ENCODE peak calls at places on chromosomes 13 and 19, in ten cellular contexts. J is GM12865, Y is adrenal gland, T is HepG2, R is neural progenitor cell, U is psoas muscle, O is body of pancreas, C is uterus, B is astrocyte of the spinal cord, F is hepatocyte. Q is an unnamed sample.
A peak's percentile ranks its signal among the peaks of the same experiment; 100 is the strongest.

GRCh38 chr13:78238911-78239310 is 320.3 kb upstream of the EDNRB start:
- DNase-seq in J (no peak), Y (no peak), T (no peak), R (no peak), U (no peak), O (no peak), C (no peak), B (no peak), F (no peak), Q (peak; percentile 17)

GRCh38 chr13:39955560-39955959 is 300.1 kb downstream of the COG6 start:
- DNase-seq in J (peak; percentile 70), Y (no peak), T (no peak), R (no peak), U (no peak), O (no peak), C (no peak), B (no peak), F (no peak), Q (no peak)

GRCh38 chr13:111058796-111059506 is 56.2 kb upstream of the ARHGEF7 start:
- DNase-seq in J (no peak), Y (no peak), T (no peak), R (no peak), U (no peak), O (no peak), C (no peak), B (no peak), F (no peak), Q (no peak)

GRCh38 chr19:22945560-22945959 is 57.4 kb downstream of the ZNF728 start:
- DNase-seq in J (peak; percentile 36), Y (no peak), T (no peak), R (peak; percentile 33), U (no peak), O (no peak), C (no peak), B (peak; percentile 16), F (no peak), Q (peak; percentile 24)

GRCh38 chr19:17999685-18000479 is 8.1 kb upstream of the ARRDC2 start:
- DNase-seq in J (no peak), Y (no peak), T (no peak), R (no peak), U (no peak), O (no peak), C (no peak), B (no peak), F (no peak), Q (no peak)

GRCh38 chr13:38401276-38401675 is 51.6 kb downstream of the UFM1 start:
- DNase-seq in J (no peak), Y (no peak), T (no peak), R (no peak), U (no peak), O (no peak), C (no peak), B (no peak), F (no peak), Q (no peak)

GRCh38 chr13:78675112-78675511 is 16.2 kb upstream of the OBI1 start:
- DNase-seq in J (no peak), Y (no peak), T (no peak), R (no peak), U (no peak), O (no peak), C (no peak), B (no peak), F (no peak), Q (no peak)

GRCh38 chr13:36712785-36713184 is 39.0 kb downstream of the SERTM1 start:
- DNase-seq in J (no peak), Y (no peak), T (no peak), R (no peak), U (no peak), O (no peak), C (peak; percentile 63), B (peak; percentile 88), F (peak; percentile 24), Q (peak; percentile 53)

GRCh38 chr13:91247768-91248167 is 99.7 kb upstream of the MIR17HG start:
- DNase-seq in J (no peak), Y (no peak), T (no peak), R (no peak), U (no peak), O (no peak), C (no peak), B (peak; percentile 27), F (no peak), Q (peak; percentile 12)

GRCh38 chr19:42422576-42423461 is 4.4 kb downstream of the LIPE start:
- DNase-seq in J (peak; percentile 73), Y (peak; percentile 34), T (peak; percentile 59), R (no peak), U (peak; percentile 70), O (no peak), C (no peak), B (no peak), F (peak; percentile 66), Q (no peak)

GRCh38 chr13:30918662-30919405 is 12.8 kb downstream of the MEDAG start:
- DNase-seq in J (no peak), Y (no peak), T (no peak), R (no peak), U (no peak), O (no peak), C (no peak), B (no peak), F (no peak), Q (no peak)

GRCh38 chr19:7772752-7773291 is 9.8 kb downstream of the CLEC4M start:
- DNase-seq in J (peak; percentile 81), Y (no peak), T (no peak), R (no peak), U (no peak), O (no peak), C (no peak), B (no peak), F (no peak), Q (peak; percentile 25)

GRCh38 chr19:12162513-12162881 is 399 bp upstream of the ZNF136 start:
- DNase-seq in J (no peak), Y (no peak), T (no peak), R (no peak), U (no peak), O (no peak), C (no peak), B (peak; percentile 20), F (no peak), Q (no peak)

GRCh38 chr13:59641261-59641660 is 522.5 kb downstream of the DIAPH3 start:
- DNase-seq in J (no peak), Y (no peak), T (no peak), R (peak; percentile 22), U (no peak), O (no peak), C (no peak), B (no peak), F (no peak), Q (no peak)
- TF ChIP-seq CTCF in J (no peak), Y (no peak), T (no peak), R (peak; percentile 34), U (no peak), O (no peak), C (no peak), B (no peak), F (no peak), Q (no peak)

DNA sequence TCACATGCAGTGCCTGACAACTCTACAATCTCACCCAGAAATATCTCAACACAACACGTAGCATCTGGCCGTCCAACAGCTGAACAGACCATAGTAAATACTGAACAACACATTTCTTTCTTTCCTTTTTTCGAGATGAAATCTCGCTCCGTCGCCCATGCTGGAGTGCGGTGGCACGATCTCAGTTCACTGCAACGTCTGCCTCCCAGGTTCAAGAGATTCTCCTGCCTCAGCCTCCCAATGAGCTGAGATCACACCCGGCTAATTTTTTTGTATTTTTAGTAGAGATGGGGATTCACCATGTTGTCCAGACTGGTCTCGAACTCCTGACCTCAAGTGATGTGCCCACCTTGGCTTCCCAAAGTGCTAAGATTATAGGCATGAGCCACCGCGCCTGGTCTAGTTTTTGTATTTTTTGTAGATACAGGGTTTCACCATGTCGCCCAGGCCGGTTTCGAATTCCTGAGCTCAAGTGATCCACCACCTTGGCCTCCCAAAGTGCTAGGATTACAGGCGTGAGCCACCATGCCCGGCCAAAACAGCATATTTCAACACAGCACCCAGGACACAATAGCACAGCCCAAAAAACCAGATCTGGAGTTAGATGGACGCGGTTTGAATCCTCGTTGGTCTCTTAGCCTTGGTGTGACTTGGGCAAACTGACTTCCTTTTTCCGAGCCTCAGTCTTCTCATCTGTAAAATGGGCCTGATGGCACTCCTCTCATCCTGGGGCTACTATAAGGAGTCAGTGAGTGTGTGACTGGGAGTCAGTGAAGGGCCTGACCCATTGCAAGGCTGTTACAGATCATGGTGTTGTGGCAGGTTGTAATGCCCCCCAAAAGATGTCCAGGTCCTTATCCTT is 22.6 kb downstream of the CYP2A6 start:
- DNase-seq in J (no peak), Y (peak; percentile 16), T (no peak), R (no peak), U (no peak), O (no peak), C (no peak), B (no peak), F (no peak), Q (no peak)
- H3K4me3 ChIP-seq in J (no peak overlapping the region), Y (no peak overlapping the region), T (no peak overlapping the region), R (no peak overlapping the region), U (no peak overlapping the region), O (no peak overlapping the region), C (no peak overlapping the region), B (no peak overlapping the region), F (no peak overlapping the region), Q (no peak overlapping the region)

GRCh38 chr19:41366089-41366488 is 2.1 kb upstream of the B9D2 start:
- DNase-seq in J (peak; percentile 63), Y (no peak), T (no peak), R (no peak), U (no peak), O (no peak), C (no peak), B (no peak), F (no peak), Q (no peak)
- TF ChIP-seq CTCF in J (peak; percentile 44), Y (no peak), T (no peak), R (peak; percentile 21), U (no peak), O (no peak), C (no peak), B (no peak), F (no peak), Q (peak; percentile 5)

GRCh38 chr13:67951431-67951830 is 721.3 kb upstream of the PCDH9 start:
- DNase-seq in J (no peak), Y (no peak), T (no peak), R (no peak), U (no peak), O (no peak), C (no peak), B (no peak), F (no peak), Q (no peak)

GRCh38 chr13:67950594-67950993 is 720.5 kb upstream of the PCDH9 start:
- DNase-seq in J (no peak), Y (no peak), T (no peak), R (no peak), U (no peak), O (no peak), C (no peak), B (no peak), F (no peak), Q (no peak)
- H3K4me3 ChIP-seq in J (no peak overlapping the region), Y (no peak overlapping the region), T (no peak overlapping the region), R (no peak overlapping the region), U (no peak overlapping the region), O (no peak overlapping the region), C (no peak overlapping the region), B (no peak overlapping the region), F (no peak overlapping the region), Q (no peak overlapping the region)

GRCh38 chr19:49596954-49597702 is 6.1 kb downstream of the PRR12 start:
- DNase-seq in J (no peak), Y (no peak), T (no peak), R (no peak), U (no peak), O (no peak), C (no peak), B (no peak), F (no peak), Q (no peak)
- TF ChIP-seq CTCF in J (no peak), Y (no peak), T (no peak), R (no peak), U (no peak), O (no peak), C (no peak), B (no peak), F (no peak), Q (no peak)